ENCODE peak calls at places on chromosomes 4 and X, in five cellular contexts. One of them, this sample, is unnamed.

GRCh38 chrX:66635360-66635759 is 3.5 kb downstream of the EDA2R start:
- DNase-seq in cardiac muscle cell: peak
- DNase-seq in suprapubic skin: no peak
- DNase-seq in left ventricle myocardium inferior: no peak
- DNase-seq in fibroblast of the aortic adventitia: peak
- DNase-seq in this sample: peak

GRCh38 chr4:47615385-47615784 is 130.3 kb downstream of the ATP10D start:
- DNase-seq in cardiac muscle cell: peak
- DNase-seq in fibroblast of the aortic adventitia: peak
- DNase-seq in left ventricle myocardium inferior: no peak
- DNase-seq in suprapubic skin: no peak
- DNase-seq in this sample: peak

GRCh38 chr4:57074753-57075152 is 35.4 kb downstream of the IGFBP7 start:
- DNase-seq in cardiac muscle cell: peak
- DNase-seq in fibroblast of the aortic adventitia: peak
- DNase-seq in left ventricle myocardium inferior: no peak
- DNase-seq in suprapubic skin: no peak
- DNase-seq in this sample: peak

GRCh38 chrX:15930585-15930984 is 76.0 kb upstream of the AP1S2 start:
- DNase-seq in cardiac muscle cell: peak
- DNase-seq in fibroblast of the aortic adventitia: peak
- DNase-seq in suprapubic skin: no peak
- DNase-seq in left ventricle myocardium inferior: no peak
- DNase-seq in this sample: no peak

GRCh38 chrX:44012484-44013096 is 39.4 kb upstream of the NDP start:
- DNase-seq in fibroblast of the aortic adventitia: peak
- DNase-seq in suprapubic skin: no peak
- DNase-seq in left ventricle myocardium inferior: peak
- DNase-seq in cardiac muscle cell: peak
- DNase-seq in this sample: peak

GRCh38 chr4:152585036-152585439 is 49.1 kb upstream of the FBXW7 start:
- DNase-seq in cardiac muscle cell: no peak
- DNase-seq in left ventricle myocardium inferior: no peak
- DNase-seq in fibroblast of the aortic adventitia: no peak
- DNase-seq in suprapubic skin: no peak
- DNase-seq in this sample: no peak

GRCh38 chr4:174284181-174284886 is 623 bp downstream of the CEP44 start:
- DNase-seq in suprapubic skin: no peak
- DNase-seq in fibroblast of the aortic adventitia: peak
- DNase-seq in cardiac muscle cell: peak
- DNase-seq in left ventricle myocardium inferior: no peak
- DNase-seq in this sample: peak

GRCh38 chr4:147539959-147540358 is 59.1 kb downstream of the EDNRA start:
- DNase-seq in cardiac muscle cell: no peak
- DNase-seq in left ventricle myocardium inferior: no peak
- DNase-seq in fibroblast of the aortic adventitia: no peak
- DNase-seq in suprapubic skin: no peak
- DNase-seq in this sample: no peak

GRCh38 chr4:158314756-158315487 is 104.6 kb downstream of the TMEM144 start:
- DNase-seq in left ventricle myocardium inferior: no peak
- DNase-seq in suprapubic skin: no peak
- DNase-seq in fibroblast of the aortic adventitia: peak
- DNase-seq in cardiac muscle cell: peak
- DNase-seq in this sample: peak

GRCh38 chr4:139603576-139604387 is 47.8 kb upstream of the SETD7 start:
- DNase-seq in fibroblast of the aortic adventitia: peak
- DNase-seq in left ventricle myocardium inferior: no peak
- DNase-seq in cardiac muscle cell: peak
- DNase-seq in suprapubic skin: no peak
- DNase-seq in this sample: peak

GRCh38 chr4:90328558-90328957 is 201.4 kb downstream of the CCSER1 start:
- DNase-seq in left ventricle myocardium inferior: peak
- DNase-seq in suprapubic skin: no peak
- DNase-seq in fibroblast of the aortic adventitia: peak
- DNase-seq in cardiac muscle cell: peak
- DNase-seq in this sample: no peak

GRCh38 chr4:141215030-141215429 is 5.7 kb upstream of the ZNF330 start:
- DNase-seq in suprapubic skin: no peak
- DNase-seq in fibroblast of the aortic adventitia: peak
- DNase-seq in cardiac muscle cell: peak
- DNase-seq in left ventricle myocardium inferior: no peak
- DNase-seq in this sample: no peak

GRCh38 chr4:114021445-114021844 is 42.0 kb upstream of the ARSJ start:
- DNase-seq in left ventricle myocardium inferior: no peak
- DNase-seq in suprapubic skin: no peak
- DNase-seq in fibroblast of the aortic adventitia: no peak
- DNase-seq in cardiac muscle cell: no peak
- DNase-seq in this sample: no peak

DNA sequence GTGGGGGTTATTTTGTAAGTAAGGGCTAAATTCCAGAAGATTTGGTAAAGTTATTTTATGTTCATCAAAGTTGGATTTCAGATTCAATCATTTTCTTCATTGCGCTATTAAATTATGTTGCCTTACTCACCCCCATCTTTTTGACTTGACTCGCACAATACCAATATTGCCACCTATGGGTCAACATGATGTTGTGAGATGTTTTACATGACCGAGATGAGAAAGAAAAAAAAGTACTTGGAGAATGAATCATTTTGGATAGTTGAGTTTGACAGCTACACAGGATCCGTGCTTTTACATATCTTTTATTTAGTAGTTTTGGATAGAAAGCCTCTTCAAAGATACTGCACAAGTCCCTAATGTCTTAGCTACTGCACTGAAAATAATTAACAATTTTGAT is 224.2 kb upstream of the EMCN start:
- DNase-seq in cardiac muscle cell: peak
- DNase-seq in suprapubic skin: no peak
- DNase-seq in fibroblast of the aortic adventitia: peak
- DNase-seq in left ventricle myocardium inferior: no peak
- DNase-seq in this sample: peak
- TF ChIP-seq CTCF in cardiac muscle cell: peak
- TF ChIP-seq CTCF in suprapubic skin: no peak
- TF ChIP-seq CTCF in fibroblast of the aortic adventitia: peak
- TF ChIP-seq CTCF in left ventricle myocardium inferior: peak
- TF ChIP-seq CTCF in this sample: peak

DNA sequence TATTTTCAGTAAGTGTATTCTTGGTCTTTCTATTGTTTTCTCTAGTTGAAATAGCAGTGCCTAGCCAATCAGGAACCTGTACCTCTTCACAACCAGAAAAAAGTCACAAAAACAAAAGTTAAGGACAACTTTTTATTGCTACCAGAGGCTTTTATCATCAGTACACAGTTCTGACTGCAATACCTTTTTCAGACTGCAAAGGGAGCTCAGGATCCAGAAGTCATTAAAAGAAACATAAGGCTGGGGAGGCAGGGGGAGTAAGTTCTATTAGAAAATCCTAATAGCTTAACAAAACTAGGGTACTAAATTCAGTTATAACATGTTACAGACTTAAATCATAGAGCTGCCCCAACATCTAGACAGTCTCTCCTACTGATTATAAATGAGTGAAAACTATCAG is 28.8 kb downstream of the CCNI start:
- DNase-seq in cardiac muscle cell: peak
- DNase-seq in suprapubic skin: no peak
- DNase-seq in fibroblast of the aortic adventitia: peak
- DNase-seq in left ventricle myocardium inferior: no peak
- DNase-seq in this sample: no peak
- TF ChIP-seq CTCF in cardiac muscle cell: peak
- TF ChIP-seq CTCF in suprapubic skin: peak
- TF ChIP-seq CTCF in fibroblast of the aortic adventitia: peak
- TF ChIP-seq CTCF in left ventricle myocardium inferior: peak
- TF ChIP-seq CTCF in this sample: peak

DNA sequence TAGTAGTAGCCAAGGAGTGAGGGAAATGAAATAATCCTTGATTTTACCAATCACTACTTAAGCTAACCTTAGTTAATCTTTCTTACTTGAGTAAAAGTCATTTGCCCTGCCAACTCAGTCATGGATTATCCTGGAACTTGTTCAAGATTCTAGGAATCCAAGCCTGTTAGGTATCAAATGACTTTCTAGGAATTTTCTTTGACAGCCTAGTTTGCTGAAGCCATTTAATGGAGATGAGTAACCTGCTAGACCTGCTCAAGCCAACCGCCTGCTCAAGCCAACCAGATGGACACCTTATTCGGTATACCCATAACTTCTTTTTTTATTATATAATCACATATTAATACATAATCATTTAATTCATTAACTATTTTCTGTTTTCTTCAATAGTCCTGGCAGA is 180.4 kb downstream of the KLHL13 start:
- DNase-seq in suprapubic skin: no peak
- DNase-seq in fibroblast of the aortic adventitia: no peak
- DNase-seq in left ventricle myocardium inferior: no peak
- DNase-seq in cardiac muscle cell: no peak
- DNase-seq in this sample: no peak
- TF ChIP-seq CTCF in suprapubic skin: no peak
- TF ChIP-seq CTCF in fibroblast of the aortic adventitia: no peak
- TF ChIP-seq CTCF in left ventricle myocardium inferior: no peak
- TF ChIP-seq CTCF in cardiac muscle cell: no peak
- TF ChIP-seq CTCF in this sample: no peak

GRCh38 chr4:156558365-156559025 is 413.1 kb downstream of the PDGFC start:
- DNase-seq in fibroblast of the aortic adventitia: no peak
- DNase-seq in suprapubic skin: no peak
- DNase-seq in left ventricle myocardium inferior: no peak
- DNase-seq in cardiac muscle cell: no peak
- DNase-seq in this sample: no peak

GRCh38 chr4:156560701-156561100 is 410.9 kb downstream of the PDGFC start:
- DNase-seq in fibroblast of the aortic adventitia: no peak
- DNase-seq in suprapubic skin: no peak
- DNase-seq in left ventricle myocardium inferior: no peak
- DNase-seq in cardiac muscle cell: no peak
- DNase-seq in this sample: no peak

GRCh38 chr4:156556326-156556725 is 415.3 kb downstream of the PDGFC start:
- DNase-seq in suprapubic skin: no peak
- DNase-seq in cardiac muscle cell: no peak
- DNase-seq in left ventricle myocardium inferior: no peak
- DNase-seq in fibroblast of the aortic adventitia: no peak
- DNase-seq in this sample: no peak

GRCh38 chr4:156559346-156559745 is 412.3 kb downstream of the PDGFC start:
- DNase-seq in suprapubic skin: no peak
- DNase-seq in left ventricle myocardium inferior: no peak
- DNase-seq in fibroblast of the aortic adventitia: no peak
- DNase-seq in cardiac muscle cell: no peak
- DNase-seq in this sample: no peak

DNA sequence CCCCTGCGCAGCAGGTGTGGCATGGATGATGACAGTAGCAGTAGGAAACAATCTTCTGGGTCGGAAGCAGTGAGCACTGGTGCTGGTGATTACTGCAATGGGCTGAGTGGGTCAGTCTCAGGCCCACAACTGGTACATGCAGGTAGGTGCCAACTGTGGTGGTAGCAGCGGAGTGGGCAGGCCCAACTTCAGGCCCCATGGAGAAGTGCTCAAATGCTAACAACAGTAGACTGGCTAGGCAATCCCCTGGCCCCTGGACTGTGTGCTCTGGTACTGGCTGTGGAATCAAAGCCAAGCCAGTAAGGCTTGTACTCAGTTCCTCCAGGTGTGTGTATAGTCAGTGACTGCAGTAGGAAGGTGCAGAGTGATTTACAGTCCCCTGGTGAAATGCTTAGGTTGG is 413.6 kb downstream of the PDGFC start:
- DNase-seq in suprapubic skin: no peak
- DNase-seq in cardiac muscle cell: no peak
- DNase-seq in fibroblast of the aortic adventitia: no peak
- DNase-seq in left ventricle myocardium inferior: no peak
- DNase-seq in this sample: no peak
- TF ChIP-seq CTCF in suprapubic skin: no peak
- TF ChIP-seq CTCF in cardiac muscle cell: no peak
- TF ChIP-seq CTCF in fibroblast of the aortic adventitia: no peak
- TF ChIP-seq CTCF in left ventricle myocardium inferior: no peak
- TF ChIP-seq CTCF in this sample: no peak

DNA sequence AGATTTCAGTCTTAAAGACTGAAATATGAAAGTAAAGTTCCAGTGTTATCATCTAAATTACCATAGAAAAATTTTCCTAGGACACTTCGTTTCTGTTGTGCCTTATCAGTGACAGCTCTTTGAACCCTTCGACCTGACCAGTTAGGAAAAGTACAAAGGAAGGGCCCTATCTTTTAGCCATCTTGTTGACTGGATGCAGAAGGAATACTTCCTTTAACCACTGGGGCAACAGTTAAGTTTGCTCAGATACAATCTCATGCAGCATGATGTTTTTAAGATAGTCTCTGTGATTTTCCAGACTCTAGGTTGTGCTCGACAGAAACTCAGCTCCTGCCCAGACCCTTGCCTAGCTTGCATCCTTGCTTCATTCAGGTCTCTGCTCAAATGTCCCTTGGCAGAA is 210.5 kb upstream of the RPS6KA3 start:
- DNase-seq in left ventricle myocardium inferior: no peak
- DNase-seq in fibroblast of the aortic adventitia: no peak
- DNase-seq in cardiac muscle cell: no peak
- DNase-seq in suprapubic skin: no peak
- DNase-seq in this sample: no peak
- TF ChIP-seq CTCF in left ventricle myocardium inferior: no peak
- TF ChIP-seq CTCF in fibroblast of the aortic adventitia: no peak
- TF ChIP-seq CTCF in cardiac muscle cell: no peak
- TF ChIP-seq CTCF in suprapubic skin: no peak
- TF ChIP-seq CTCF in this sample: no peak